ENCODE peak calls at places on chromosomes 5 and 9, in four cellular contexts. D, W, X and Y are unnamed samples.

GRCh38 chr5:42596817-42597216 is 159.8 kb upstream of the CCDC152 start:
- DNase-seq in D (no peak), W (no peak), X (no peak), Y (no peak)

GRCh38 chr9:35675732-35676392 is 2.1 kb downstream of the CA9 start:
- DNase-seq in D (no peak), W (no peak), X (no peak), Y (no peak)

GRCh38 chr9:129712595-129713524 is 40.0 kb downstream of the PTGES start:
- DNase-seq in D (no peak), W (no peak), X (no peak), Y (peak; percentile 87)

GRCh38 chr9:976258-976804 is at the start of gene DMRT3:
- DNase-seq in D (no peak), W (no peak), X (no peak), Y (no peak)

GRCh38 chr9:94147776-94148175 is 63.5 kb downstream of the PTPDC1 start:
- DNase-seq in D (no peak), W (no peak), X (no peak), Y (no peak)

GRCh38 chr5:83590966-83591365 is 119.4 kb downstream of the VCAN start:
- DNase-seq in D (no peak), W (no peak), X (no peak), Y (no peak)

GRCh38 chr9:113712053-113712452 is 164.1 kb upstream of the ZNF618 start:
- DNase-seq in D (no peak), W (no peak), X (no peak), Y (peak; percentile 65)

GRCh38 chr9:124659099-124659659 is 111.9 kb downstream of the NR6A1 start:
- DNase-seq in D (peak; percentile 33), W (peak; percentile 81), X (peak; percentile 83), Y (peak; percentile 97)

GRCh38 chr9:37914701-37915358 is 10.9 kb upstream of the SLC25A51 start:
- DNase-seq in D (no peak), W (no peak), X (no peak), Y (no peak)

GRCh38 chr9:86126998-86127972 is 27.9 kb upstream of the GOLM1 start:
- DNase-seq in D (peak; percentile 68), W (no peak), X (peak; percentile 65), Y (peak; percentile 74)

GRCh38 chr9:131656356-131657030 is 83.4 kb downstream of the RAPGEF1 start:
- DNase-seq in D (no peak), W (peak; percentile 87), X (no peak), Y (no peak)
- TF ChIP-seq CHD1 in D (no peak), W (no peak), X (no peak), Y (no peak)

GRCh38 chr5:129960831-129961230 is 56.6 kb downstream of the CHSY3 start:
- DNase-seq in D (no peak), W (no peak), X (no peak), Y (no peak)
- TF ChIP-seq CHD1 in D (no peak), W (no peak), X (no peak), Y (no peak)

GRCh38 chr9:91421987-91422765 is 1.5 kb downstream of the NFIL3 start:
- DNase-seq in D (no peak), W (no peak), X (no peak), Y (peak; percentile 41)
- TF ChIP-seq CHD1 in D (no peak), W (no peak), X (no peak), Y (no peak)

DNA sequence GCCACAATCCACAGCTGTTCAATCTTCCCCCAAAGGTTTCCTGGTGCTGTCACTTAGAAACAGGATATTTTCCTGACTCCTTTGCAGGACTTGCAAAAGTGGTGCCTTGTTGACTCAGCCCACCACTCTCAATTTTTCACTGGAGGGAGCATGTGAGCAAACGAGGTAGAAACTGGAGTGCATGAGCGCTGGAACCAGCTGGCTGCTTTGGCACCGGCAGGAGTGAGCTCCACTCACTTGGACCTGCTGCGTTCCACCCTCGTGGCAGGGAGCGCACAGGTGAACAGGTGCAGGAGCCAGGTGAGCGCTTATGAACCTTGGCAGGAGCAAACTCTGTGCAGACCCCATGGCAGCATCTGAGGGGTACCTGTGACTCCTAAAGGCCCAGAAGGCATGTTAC is 364.1 kb upstream of the RORB start:
- DNase-seq in D (no peak), W (no peak), X (no peak), Y (no peak)
- TF ChIP-seq CHD1 in D (no peak), W (no peak), X (no peak), Y (no peak)

GRCh38 chr9:121353246-121353975 is 16.6 kb downstream of the STOM start:
- DNase-seq in D (no peak), W (peak; percentile 88), X (no peak), Y (no peak)
- TF ChIP-seq CHD1 in D (no peak), W (no peak), X (no peak), Y (no peak)

GRCh38 chr9:81687521-81688261 is 1.7 kb downstream of the TLE1 start:
- DNase-seq in D (no peak), W (no peak), X (no peak), Y (no peak)

GRCh38 chr9:81693639-81694378 is 4.5 kb upstream of the TLE1 start:
- DNase-seq in D (no peak), W (no peak), X (no peak), Y (no peak)

GRCh38 chr9:81686614-81687520 is 2.5 kb downstream of the TLE1 start:
- DNase-seq in D (no peak), W (no peak), X (no peak), Y (peak; percentile 87)

GRCh38 chr9:81689343-81690175 is at the start of gene TLE1:
- DNase-seq in D (peak; percentile 99), W (peak; percentile 20), X (no peak), Y (peak; percentile 100)

GRCh38 chr9:81690251-81690851 is 1.0 kb upstream of the TLE1 start:
- DNase-seq in D (no peak), W (no peak), X (no peak), Y (peak; percentile 27)
- TF ChIP-seq CHD1 in D (no peak), W (no peak), X (no peak), Y (no peak)

GRCh38 chr5:179610109-179610902 is 13.2 kb downstream of the HNRNPH1 start:
- DNase-seq in D (no peak), W (no peak), X (no peak), Y (no peak)
- TF ChIP-seq CHD1 in D (no peak), W (no peak), X (no peak), Y (no peak)

GRCh38 chr9:127020526-127021078 is 101.8 kb downstream of the ANGPTL2 start:
- DNase-seq in D (no peak), W (no peak), X (no peak), Y (no peak)
- TF ChIP-seq CHD1 in D (no peak), W (no peak), X (no peak), Y (no peak)

GRCh38 chr5:167255931-167256330 is 1035.5 kb upstream of the WWC1 start:
- DNase-seq in D (no peak), W (no peak), X (no peak), Y (no peak)
- TF ChIP-seq CHD1 in D (no peak), W (no peak), X (no peak), Y (no peak)

GRCh38 chr9:133569891-133570651 is 35.6 kb downstream of the ADAMTSL2 start:
- DNase-seq in D (no peak), W (no peak), X (no peak), Y (no peak)
- TF ChIP-seq CHD1 in D (no peak), W (no peak), X (no peak), Y (no peak)